ENCODE peak calls at places on chromosome 2, in eight cellular contexts. C is iPS-NIHi11; T is stimulated activated CD8-positive, alpha-beta memory T cell treated with anti-CD3 and anti-CD28 coated beads, Interleukin-4, amount 100 ng/mL, for 1 hour; G is GM23248; U is occipital lobe; M is memory B cell; V is ovary; D is NCI-H748 treated with DMSO at 0.1 percent for 48 hours. S is an unnamed sample.

GRCh38 chr2:21163213-21163612 is 39.4 kb downstream of the TDRD15 start:
- DNase-seq in M (no peak), C (no peak), G (no peak), V (no peak), U (no peak), T (no peak), D (no peak), S (no peak)

GRCh38 chr2:241356871-241357260 is 781 bp downstream of the FARP2 start:
- DNase-seq in T (no peak), M (no peak), G (peak), V (no peak), U (no peak), C (no peak), D (no peak), S (no peak)

GRCh38 chr2:147125145-147125544 is 719.7 kb upstream of the ACVR2A start:
- DNase-seq in T (no peak), C (no peak), U (no peak), M (no peak), G (no peak), D (no peak), V (no peak), S (no peak)

GRCh38 chr2:120874876-120875275 is 139.2 kb downstream of the GLI2 start:
- DNase-seq in C (no peak), M (no peak), G (peak), V (peak), U (no peak), D (no peak), T (no peak), S (no peak)

GRCh38 chr2:159759577-159759976 is 38.4 kb downstream of the CD302 start:
- DNase-seq in U (no peak), C (no peak), V (no peak), G (no peak), T (no peak), M (no peak), D (no peak), S (no peak)

GRCh38 chr2:9326975-9327374 is 96.4 kb downstream of the ITGB1BP1 start:
- DNase-seq in G (peak), C (peak), D (no peak), M (no peak), T (no peak), V (no peak), U (no peak), S (no peak)

GRCh38 chr2:51553456-51553855 is 521.5 kb upstream of the NRXN1 start:
- DNase-seq in V (no peak), G (no peak), M (no peak), C (no peak), U (no peak), D (no peak), T (no peak), S (no peak)

GRCh38 chr2:603427-603826 is 73.8 kb downstream of the TMEM18 start:
- DNase-seq in D (no peak), V (no peak), M (no peak), U (no peak), T (no peak), C (no peak), G (no peak), S (no peak)

GRCh38 chr2:161031516-161031915 is 128.7 kb upstream of the TANK start:
- DNase-seq in U (no peak), C (no peak), T (no peak), D (no peak), V (no peak), G (no peak), M (no peak), S (no peak)

GRCh38 chr2:206289391-206289790 is 14.9 kb downstream of the ZDBF2 start:
- DNase-seq in G (no peak), V (no peak), T (no peak), U (no peak), C (no peak), M (no peak), D (no peak), S (no peak)

GRCh38 chr2:174516495-174517378 is 29.9 kb upstream of the GPR155 start:
- DNase-seq in D (no peak), C (no peak), M (no peak), T (no peak), V (no peak), G (no peak), U (no peak), S (no peak)

GRCh38 chr2:200172521-200172920 is 134.0 kb upstream of the SPATS2L start:
- DNase-seq in D (no peak), C (no peak), U (no peak), M (no peak), T (no peak), G (no peak), V (no peak), S (no peak)

GRCh38 chr2:217901826-217902225 is 101.0 kb downstream of the TNS1 start:
- DNase-seq in M (no peak), T (no peak), D (no peak), U (no peak), C (no peak), V (no peak), G (peak), S (no peak)

GRCh38 chr2:8144785-8145184 is 537.1 kb upstream of the ID2 start:
- DNase-seq in G (peak), D (no peak), T (no peak), M (no peak), V (no peak), U (no peak), C (no peak), S (no peak)

GRCh38 chr2:201678442-201678841 is 20.0 kb downstream of the MPP4 start:
- DNase-seq in V (no peak), G (peak), U (no peak), C (no peak), M (no peak), D (no peak), T (no peak), S (no peak)

GRCh38 chr2:170155022-170155722 is 22.8 kb upstream of the MYO3B start:
- DNase-seq in C (peak), U (no peak), M (no peak), D (no peak), T (no peak), V (no peak), G (peak), S (peak)

GRCh38 chr2:128982670-128983069 is 664.0 kb upstream of the HS6ST1 start:
- DNase-seq in G (no peak), U (no peak), T (no peak), M (no peak), D (no peak), C (no peak), V (no peak), S (no peak)

GRCh38 chr2:112791019-112791418 is 6.7 kb upstream of the IL1A start:
- DNase-seq in C (no peak), V (no peak), G (no peak), U (no peak), D (no peak), M (no peak), T (no peak), S (no peak)

GRCh38 chr2:109317471-109318090 is 188.6 kb downstream of the SH3RF3 start:
- DNase-seq in D (no peak), T (no peak), M (no peak), C (no peak), G (peak), V (peak), U (no peak), S (no peak)

GRCh38 chr2:216877085-216877484 is 17.2 kb upstream of the TNP1 start:
- DNase-seq in T (no peak), C (no peak), V (no peak), G (no peak), U (no peak), D (no peak), M (no peak), S (peak)

GRCh38 chr2:138029238-138029637 is 65.0 kb downstream of the HNMT start:
- DNase-seq in D (no peak), M (no peak), C (no peak), T (no peak), V (no peak), G (peak), U (no peak), S (no peak)

GRCh38 chr2:109722026-109722425 is 72.1 kb upstream of the RGPD5 start:
- DNase-seq in D (no peak), C (no peak), V (no peak), M (no peak), T (no peak), G (no peak), U (no peak), S (no peak)

GRCh38 chr2:28228419-28228995 is 164.2 kb upstream of the FOSL2 start:
- DNase-seq in V (no peak), U (no peak), D (no peak), T (no peak), G (no peak), M (no peak), C (no peak), S (no peak)

GRCh38 chr2:105732096-105732495 is 12.6 kb upstream of the NCK2 start:
- DNase-seq in M (no peak), D (no peak), C (no peak), T (no peak), G (peak), U (no peak), V (no peak), S (no peak)

GRCh38 chr2:214311031-214311533 is 99.8 kb upstream of the VWC2L start:
- DNase-seq in U (no peak), V (no peak), C (peak), G (no peak), D (no peak), T (no peak), M (no peak), S (peak)

GRCh38 chr2:37415128-37415817 is 70.8 kb downstream of the QPCT start:
- DNase-seq in C (no peak), V (no peak), G (peak), T (no peak), M (no peak), U (no peak), D (peak), S (peak)

GRCh38 chr2:205435970-205436369 is 246.3 kb upstream of the NRP2 start:
- DNase-seq in C (no peak), T (no peak), D (no peak), U (no peak), V (no peak), G (peak), M (no peak), S (no peak)

GRCh38 chr2:38095996-38096861 is 20.3 kb upstream of the CYP1B1 start:
- DNase-seq in T (no peak), M (no peak), C (peak), U (no peak), D (no peak), V (peak), G (peak), S (no peak)

GRCh38 chr2:233408366-233409285 is 54.3 kb downstream of the DGKD start:
- DNase-seq in C (no peak), G (no peak), D (no peak), M (no peak), V (no peak), U (no peak), T (no peak), S (no peak)

GRCh38 chr2:222825031-222825430 is 35.8 kb upstream of the ACSL3 start:
- DNase-seq in V (no peak), D (no peak), T (no peak), U (no peak), M (no peak), C (no peak), G (no peak), S (no peak)

GRCh38 chr2:120896126-120896525 is 160.5 kb downstream of the GLI2 start:
- DNase-seq in V (peak), M (no peak), T (no peak), C (no peak), G (no peak), D (no peak), U (no peak), S (no peak)

GRCh38 chr2:200814276-200814815 is 2.6 kb downstream of the BZW1 start:
- DNase-seq in V (no peak), M (no peak), U (no peak), T (no peak), D (no peak), C (no peak), G (peak), S (no peak)

GRCh38 chr2:105806994-105807393 is 62.3 kb downstream of the NCK2 start:
- DNase-seq in U (no peak), M (no peak), G (no peak), T (no peak), V (no peak), C (no peak), D (no peak), S (no peak)

S was measured in WERI-Rb-1.